ENCODE peak calls at places on chromosomes 6 and 20, in six cellular contexts. One of them, this sample, is unnamed.

GRCh38 chr6:130743175-130743574 is 84.0 kb upstream of the SMLR1 start:
- DNase-seq in K562: no peak
- DNase-seq in GM12878: no peak
- DNase-seq in HepG2: peak; percentile 15
- DNase-seq in HCT116: no peak
- DNase-seq in H1: peak; percentile 66
- DNase-seq in this sample: peak; percentile 42

GRCh38 chr20:61991476-61991875 is 74.2 kb downstream of the TAF4 start:
- DNase-seq in H1: no peak
- DNase-seq in HCT116: no peak
- DNase-seq in GM12878: no peak
- DNase-seq in HepG2: no peak
- DNase-seq in K562: no peak
- DNase-seq in this sample: no peak

GRCh38 chr6:27873101-27874030 is 38.8 kb downstream of the OR2B2 start:
- DNase-seq in HepG2: no peak
- DNase-seq in GM12878: peak; percentile 90
- DNase-seq in K562: no peak
- DNase-seq in H1: no peak
- DNase-seq in HCT116: no peak
- DNase-seq in this sample: no peak

GRCh38 chr6:157386454-157386853 is 5.5 kb downstream of the ZDHHC14 start:
- DNase-seq in HepG2: no peak
- DNase-seq in HCT116: no peak
- DNase-seq in K562: no peak
- DNase-seq in GM12878: no peak
- DNase-seq in H1: no peak
- DNase-seq in this sample: no peak

GRCh38 chr20:17558154-17558940 is 11.5 kb upstream of the DSTN start:
- DNase-seq in HCT116: peak; percentile 88
- DNase-seq in HepG2: peak; percentile 83
- DNase-seq in GM12878: no peak
- DNase-seq in K562: peak; percentile 33
- DNase-seq in H1: no peak
- DNase-seq in this sample: peak; percentile 54

GRCh38 chr6:89369009-89369408 is 16.5 kb upstream of the UBE2J1 start:
- DNase-seq in GM12878: no peak
- DNase-seq in HepG2: peak; percentile 35
- DNase-seq in H1: no peak
- DNase-seq in HCT116: no peak
- DNase-seq in K562: no peak
- DNase-seq in this sample: no peak

GRCh38 chr6:154675602-154676088 is 57.6 kb upstream of the SCAF8 start:
- DNase-seq in HCT116: peak; percentile 94
- DNase-seq in H1: peak; percentile 89
- DNase-seq in K562: peak; percentile 95
- DNase-seq in GM12878: peak; percentile 97
- DNase-seq in HepG2: peak; percentile 95
- DNase-seq in this sample: peak; percentile 87

GRCh38 chr6:79719248-79719975 is 88.3 kb downstream of the SH3BGRL2 start:
- DNase-seq in H1: no peak
- DNase-seq in GM12878: no peak
- DNase-seq in K562: no peak
- DNase-seq in HCT116: no peak
- DNase-seq in HepG2: no peak
- DNase-seq in this sample: no peak

GRCh38 chr20:11686900-11687543 is 230.7 kb upstream of the BTBD3 start:
- DNase-seq in GM12878: no peak
- DNase-seq in HepG2: no peak
- DNase-seq in H1: no peak
- DNase-seq in K562: no peak
- DNase-seq in HCT116: no peak
- DNase-seq in this sample: no peak

GRCh38 chr6:42093582-42094329 is 43.4 kb downstream of the TAF8 start:
- DNase-seq in HepG2: peak; percentile 64
- DNase-seq in K562: peak; percentile 67
- DNase-seq in H1: no peak
- DNase-seq in HCT116: no peak
- DNase-seq in GM12878: no peak
- DNase-seq in this sample: no peak

GRCh38 chr6:77131426-77131825 is 331.9 kb downstream of the HTR1B start:
- DNase-seq in GM12878: no peak
- DNase-seq in K562: no peak
- DNase-seq in HCT116: no peak
- DNase-seq in HepG2: no peak
- DNase-seq in H1: no peak
- DNase-seq in this sample: no peak

GRCh38 chr20:58112017-58112781 is 116.3 kb downstream of the ANKRD60 start:
- DNase-seq in HCT116: no peak
- DNase-seq in HepG2: no peak
- DNase-seq in GM12878: peak; percentile 55
- DNase-seq in K562: no peak
- DNase-seq in H1: no peak
- DNase-seq in this sample: no peak

GRCh38 chr6:116557863-116558262 is 4.3 kb downstream of the CALHM4 start:
- DNase-seq in H1: no peak
- DNase-seq in HepG2: peak; percentile 22
- DNase-seq in GM12878: no peak
- DNase-seq in HCT116: peak; percentile 66
- DNase-seq in K562: no peak
- DNase-seq in this sample: no peak

GRCh38 chr6:4220619-4221018 is 85.2 kb upstream of the ECI2 start:
- DNase-seq in HepG2: no peak
- DNase-seq in GM12878: no peak
- DNase-seq in K562: no peak
- DNase-seq in H1: no peak
- DNase-seq in HCT116: no peak
- DNase-seq in this sample: no peak

GRCh38 chr6:163460307-163460782 is 45.8 kb downstream of the QKI start:
- DNase-seq in HepG2: no peak
- DNase-seq in GM12878: peak; percentile 57
- DNase-seq in K562: no peak
- DNase-seq in HCT116: no peak
- DNase-seq in H1: no peak
- DNase-seq in this sample: no peak

GRCh38 chr6:107075951-107076381 is 39.3 kb downstream of the BEND3 start:
- DNase-seq in GM12878: no peak
- DNase-seq in K562: no peak
- DNase-seq in HCT116: no peak
- DNase-seq in HepG2: no peak
- DNase-seq in H1: no peak
- DNase-seq in this sample: no peak

GRCh38 chr20:41173791-41174341 is 36.5 kb downstream of the PLCG1 start:
- DNase-seq in GM12878: no peak
- DNase-seq in K562: no peak
- DNase-seq in H1: no peak
- DNase-seq in HepG2: no peak
- DNase-seq in HCT116: no peak
- DNase-seq in this sample: no peak

GRCh38 chr6:115999256-115999655 is 61.4 kb downstream of the FRK start:
- DNase-seq in GM12878: no peak
- DNase-seq in H1: no peak
- DNase-seq in HCT116: no peak
- DNase-seq in HepG2: no peak
- DNase-seq in K562: no peak
- DNase-seq in this sample: no peak

GRCh38 chr6:127205031-127205430 is 61.6 kb upstream of the RNF146 start:
- DNase-seq in K562: no peak
- DNase-seq in GM12878: no peak
- DNase-seq in HepG2: no peak
- DNase-seq in H1: no peak
- DNase-seq in HCT116: no peak
- DNase-seq in this sample: no peak

DNA sequence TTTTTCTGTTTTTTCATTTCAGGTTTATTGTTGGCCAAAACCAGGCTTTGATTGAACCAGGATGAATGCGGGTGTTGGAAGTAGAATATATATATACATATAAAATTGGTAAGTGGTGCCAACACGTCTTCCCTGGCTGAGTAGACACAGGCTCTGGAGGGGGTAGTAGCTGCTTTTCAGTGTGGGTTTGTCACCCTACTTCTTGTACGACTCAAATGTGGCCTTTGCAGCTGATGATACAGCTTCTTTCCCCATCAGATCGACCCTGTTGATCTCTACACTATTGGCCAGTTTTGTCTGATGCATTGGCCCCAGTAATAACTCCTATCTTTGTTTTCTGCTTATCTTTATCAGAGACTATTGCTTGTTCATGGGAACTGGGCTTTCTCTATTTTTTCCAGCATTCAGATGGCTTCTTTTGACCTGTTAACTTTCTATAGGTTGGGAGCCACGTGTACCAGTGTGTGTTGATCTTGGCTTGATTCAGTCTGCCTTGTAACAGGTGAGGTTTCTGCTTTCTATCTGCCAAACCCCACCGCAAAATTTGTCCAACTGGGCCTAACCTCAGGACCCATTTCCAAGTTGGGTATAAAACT is 2.7 kb upstream of the ZNFX1 start:
- DNase-seq in H1: no peak
- DNase-seq in HepG2: no peak
- DNase-seq in HCT116: no peak
- DNase-seq in GM12878: no peak
- DNase-seq in K562: no peak
- DNase-seq in this sample: no peak
- H3K9me3 ChIP-seq in H1: no peaks in the 10 kb centered on the region
- H3K9me3 ChIP-seq in HepG2: no peaks in the 10 kb centered on the region
- H3K9me3 ChIP-seq in HCT116: no peaks in the 10 kb centered on the region
- H3K9me3 ChIP-seq in GM12878: peaks cover 20% of the 10 kb centered on the region
- H3K9me3 ChIP-seq in K562: peaks cover 12% of the 10 kb centered on the region
- H3K9me3 ChIP-seq in this sample: peaks cover 77% of the 10 kb centered on the region

GRCh38 chr20:43670423-43670822 is 3.5 kb downstream of the MYBL2 start:
- DNase-seq in HCT116: no peak
- DNase-seq in GM12878: no peak
- DNase-seq in HepG2: no peak
- DNase-seq in K562: no peak
- DNase-seq in H1: no peak
- DNase-seq in this sample: no peak

GRCh38 chr20:43666376-43667328 is at the start of gene MYBL2:
- DNase-seq in GM12878: no peak
- DNase-seq in H1: peak; percentile 29
- DNase-seq in HepG2: peak; percentile 70
- DNase-seq in K562: peak; percentile 90
- DNase-seq in HCT116: peak; percentile 18
- DNase-seq in this sample: peak; percentile 71

GRCh38 chr20:43665466-43666176 is 1.3 kb upstream of the MYBL2 start:
- DNase-seq in H1: no peak
- DNase-seq in HCT116: no peak
- DNase-seq in K562: no peak
- DNase-seq in GM12878: no peak
- DNase-seq in HepG2: no peak
- DNase-seq in this sample: peak; percentile 27

GRCh38 chr20:43669332-43669731 is 2.4 kb downstream of the MYBL2 start:
- DNase-seq in GM12878: no peak
- DNase-seq in K562: no peak
- DNase-seq in HepG2: no peak
- DNase-seq in HCT116: no peak
- DNase-seq in H1: no peak
- DNase-seq in this sample: no peak

GRCh38 chr20:43667341-43668132 is 623 bp downstream of the MYBL2 start:
- DNase-seq in H1: no peak
- DNase-seq in GM12878: no peak
- DNase-seq in HCT116: no peak
- DNase-seq in K562: peak; percentile 76
- DNase-seq in HepG2: no peak
- DNase-seq in this sample: peak; percentile 30
- TF ChIP-seq ZNF274 in H1: no peak
- TF ChIP-seq ZNF274 in GM12878: no peak
- TF ChIP-seq ZNF274 in HCT116: no peak
- TF ChIP-seq ZNF274 in K562: no peak
- TF ChIP-seq ZNF274 in HepG2: no peak
- TF ChIP-seq ZNF274 in this sample: no peak

DNA sequence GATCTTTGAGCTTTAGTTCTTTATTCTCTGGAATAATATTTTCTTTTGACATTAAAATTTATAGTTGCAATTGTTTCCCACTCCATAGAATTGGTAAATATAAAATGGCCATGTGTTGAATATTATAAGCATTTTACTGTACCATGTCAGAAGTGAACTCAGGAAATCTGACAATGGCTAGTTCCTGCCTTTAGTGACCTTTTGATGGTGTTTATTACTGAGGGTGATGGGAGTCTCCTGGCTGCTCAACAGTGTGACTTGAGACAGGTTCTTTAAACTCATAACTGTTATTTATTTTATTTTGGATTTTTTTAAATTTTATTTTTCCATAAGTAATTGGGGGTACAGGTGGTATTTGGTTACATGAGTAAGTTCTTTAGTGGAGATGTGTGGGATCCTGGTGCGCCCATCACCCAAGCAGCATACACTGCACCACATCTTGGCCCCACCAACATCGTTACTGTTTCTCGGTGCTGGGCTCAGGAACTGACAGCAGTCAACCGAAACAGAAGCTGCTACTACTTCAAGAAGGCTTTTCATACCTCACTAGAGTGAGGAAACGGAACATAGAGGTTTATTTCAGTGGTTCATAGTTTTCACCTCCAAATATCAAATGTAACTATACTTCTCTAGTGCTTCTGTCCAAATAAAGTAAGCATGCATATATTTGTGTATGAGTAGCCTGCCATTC is 90.4 kb downstream of the PLEKHG1 start:
- DNase-seq in H1: no peak
- DNase-seq in GM12878: peak; percentile 20
- DNase-seq in HCT116: no peak
- DNase-seq in K562: no peak
- DNase-seq in HepG2: no peak
- DNase-seq in this sample: no peak
- H3K9me3 ChIP-seq in H1: no peaks in the 10 kb centered on the region
- H3K9me3 ChIP-seq in GM12878: peaks cover 2% of the 10 kb centered on the region
- H3K9me3 ChIP-seq in HCT116: no peaks in the 10 kb centered on the region
- H3K9me3 ChIP-seq in K562: no peaks in the 10 kb centered on the region
- H3K9me3 ChIP-seq in HepG2: no peaks in the 10 kb centered on the region
- H3K9me3 ChIP-seq in this sample: no peaks in the 10 kb centered on the region

DNA sequence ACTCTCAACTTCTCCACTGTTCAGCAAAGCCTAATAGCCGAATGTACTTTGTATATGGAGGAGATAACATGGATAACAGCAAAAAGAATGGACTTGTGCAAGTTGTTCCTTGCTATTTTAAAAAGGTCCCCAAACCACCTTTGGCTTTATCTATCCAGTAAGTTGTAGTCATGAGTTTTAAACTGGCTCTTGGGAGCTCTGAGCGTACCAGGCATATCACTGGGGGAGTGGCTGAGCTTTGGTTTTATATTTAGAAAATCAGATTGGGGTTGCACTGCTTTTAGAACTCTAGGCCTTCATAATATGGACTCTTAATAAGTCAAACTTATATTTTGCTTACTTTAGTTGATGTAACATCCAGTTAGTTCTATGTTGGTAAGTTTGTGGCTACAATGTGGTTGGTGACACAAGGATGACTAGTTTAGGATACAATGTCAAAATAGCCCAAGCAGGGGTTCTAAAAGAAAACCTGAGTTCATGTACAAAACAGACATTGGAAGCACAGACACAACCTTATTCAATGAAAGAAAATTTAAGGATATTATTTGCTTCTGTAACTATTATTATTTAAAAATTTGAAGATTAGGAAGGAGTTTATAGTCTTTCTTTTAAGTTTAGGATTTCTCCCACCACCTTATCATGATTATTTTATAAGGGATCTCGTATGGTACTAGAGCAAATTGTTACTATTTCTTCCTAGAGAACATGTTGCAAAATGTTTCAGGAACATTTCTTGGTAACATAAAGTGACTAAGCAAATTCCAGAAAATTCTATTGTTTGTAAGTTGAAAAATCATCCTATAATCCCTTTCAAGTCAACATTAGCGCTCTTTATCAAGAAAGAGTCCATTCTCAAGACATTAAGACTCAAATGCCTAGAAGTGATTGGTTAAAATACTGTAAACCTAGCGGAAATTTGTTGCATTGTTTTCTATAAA is 165.8 kb upstream of the SUPT3H start:
- DNase-seq in GM12878: no peak
- DNase-seq in HCT116: no peak
- DNase-seq in H1: no peak
- DNase-seq in HepG2: no peak
- DNase-seq in K562: no peak
- DNase-seq in this sample: no peak
- TF ChIP-seq ZNF274 in GM12878: no peak
- TF ChIP-seq ZNF274 in HCT116: no peak
- TF ChIP-seq ZNF274 in H1: no peak
- TF ChIP-seq ZNF274 in HepG2: no peak
- TF ChIP-seq ZNF274 in K562: no peak
- TF ChIP-seq ZNF274 in this sample: no peak

This sample was measured in NT2/D1.